ENCODE peak calls at places on chromosome 5, in five cellular contexts. E is CD8-positive, alpha-beta T cell; S is cardiac muscle cell; M is lower lobe of right lung; T is tibial nerve. B is an unnamed sample.

GRCh38 chr5:79743846-79744605 is 54.4 kb downstream of the CMYA5 start:
- DNase-seq in S (no peak), E (no peak), T (no peak), M (no peak), B (no peak)

GRCh38 chr5:112492291-112492690 is 73.2 kb upstream of the EPB41L4A start:
- DNase-seq in S (peak), M (peak), E (no peak), T (no peak), B (no peak)

GRCh38 chr5:170070556-170071412 is 34.9 kb upstream of the FOXI1 start:
- DNase-seq in S (peak), E (no peak), M (peak), T (no peak), B (no peak)

GRCh38 chr5:161641444-161641843 is 44.1 kb upstream of the GABRA6 start:
- DNase-seq in T (no peak), E (no peak), M (no peak), S (no peak), B (no peak)

GRCh38 chr5:72633041-72633445 is 125.8 kb upstream of the ZNF366 start:
- DNase-seq in T (no peak), E (no peak), S (peak), M (no peak), B (no peak)

GRCh38 chr5:427415-428087 is 15.4 kb upstream of the EXOC3 start:
- DNase-seq in E (no peak), T (no peak), S (no peak), M (no peak), B (no peak)

GRCh38 chr5:1751864-1752822 is 47.5 kb downstream of the MRPL36 start:
- DNase-seq in M (peak), T (no peak), E (no peak), S (no peak), B (no peak)

GRCh38 chr5:174310243-174310642 is 264.7 kb downstream of the NSG2 start:
- DNase-seq in S (no peak), T (no peak), E (no peak), M (no peak), B (no peak)

GRCh38 chr5:125914471-125914870 is 508.7 kb upstream of the GRAMD2B start:
- DNase-seq in M (no peak), S (no peak), T (no peak), E (no peak), B (no peak)

GRCh38 chr5:31771045-31771444 is 132.1 kb downstream of the PDZD2 start:
- DNase-seq in S (no peak), T (no peak), E (no peak), M (no peak), B (no peak)

GRCh38 chr5:178326054-178326715 is 93.6 kb upstream of the PHYKPL start:
- DNase-seq in S (peak), E (no peak), T (no peak), M (peak), B (no peak)

GRCh38 chr5:3538886-3539285 is 56.7 kb upstream of the IRX1 start:
- DNase-seq in E (no peak), T (no peak), M (no peak), S (no peak), B (no peak)

GRCh38 chr5:86880785-86881492 is 263.2 kb downstream of the COX7C start:
- DNase-seq in S (peak), E (peak), T (no peak), M (no peak), B (peak)

GRCh38 chr5:111830333-111830732 is 73.3 kb upstream of the NREP start:
- DNase-seq in E (no peak), S (peak), M (no peak), T (no peak), B (peak)

GRCh38 chr5:119383008-119383407 is 27.2 kb downstream of the TNFAIP8 start:
- DNase-seq in S (no peak), T (no peak), E (no peak), M (no peak), B (no peak)

GRCh38 chr5:95410269-95410668 is 19.1 kb downstream of the FAM81B start:
- DNase-seq in M (no peak), T (no peak), S (no peak), E (no peak), B (no peak)

GRCh38 chr5:35857004-35857345 is 284 bp downstream of the IL7R start:
- DNase-seq in E (no peak), M (no peak), T (no peak), S (no peak), B (no peak)

GRCh38 chr5:54637654-54638053 is 120.1 kb downstream of the SNX18 start:
- DNase-seq in M (no peak), T (no peak), E (no peak), S (peak), B (no peak)

GRCh38 chr5:42993516-42994284 is 46.4 kb downstream of the ANXA2R start:
- DNase-seq in T (no peak), M (peak), E (no peak), S (peak), B (no peak)

GRCh38 chr5:117302949-117303348 is 728.3 kb upstream of the SEMA6A start:
- DNase-seq in T (no peak), M (no peak), E (no peak), S (no peak), B (no peak)

GRCh38 chr5:88881566-88881965 is 1.4 kb downstream of the MEF2C start:
- DNase-seq in M (no peak), T (no peak), S (peak), E (no peak), B (no peak)

GRCh38 chr5:159800131-159800830 is 116.0 kb upstream of the ADRA1B start:
- DNase-seq in T (no peak), S (no peak), E (no peak), M (no peak), B (no peak)

DNA sequence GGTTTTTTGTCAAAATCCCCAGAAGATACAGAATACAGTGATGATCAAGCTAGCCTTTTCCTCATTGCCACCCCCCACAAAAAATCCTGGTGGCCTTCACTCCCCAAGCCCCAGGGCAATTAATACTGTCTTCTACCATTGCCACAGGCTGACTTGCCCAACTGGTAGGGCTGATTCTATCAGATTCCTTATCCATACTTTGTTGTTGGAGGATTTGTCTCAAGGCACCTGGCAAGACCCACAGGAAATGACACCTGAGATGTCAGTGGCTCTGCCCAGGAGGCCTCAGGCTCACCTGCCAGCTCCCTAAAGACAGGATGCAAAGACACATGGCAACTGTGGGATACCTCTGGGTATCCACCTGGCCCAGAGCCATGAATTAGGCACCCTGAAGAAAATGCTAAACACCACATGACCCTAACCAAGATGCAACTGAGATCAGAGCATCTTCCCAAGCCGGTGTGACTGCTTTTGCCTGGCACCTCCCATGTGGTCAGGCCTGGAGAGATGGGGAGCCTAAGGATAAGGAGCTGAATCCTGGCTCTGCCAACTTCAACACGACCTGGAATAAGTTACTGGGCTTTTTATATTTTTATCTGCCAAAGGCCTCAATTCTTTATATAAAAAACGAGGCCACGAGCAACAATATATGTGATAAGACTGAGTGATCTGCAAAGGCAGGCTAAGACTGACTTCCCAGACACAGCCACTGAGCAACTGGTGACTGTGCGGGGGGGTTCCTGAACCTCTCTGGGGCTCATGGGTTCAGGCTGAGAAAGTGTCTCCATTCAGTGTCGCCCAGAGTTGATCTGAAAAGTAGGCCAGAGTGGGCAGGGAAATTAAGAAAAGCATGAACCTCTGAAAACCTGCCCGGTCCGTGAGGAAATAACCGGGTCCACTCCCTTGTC is 944 bp downstream of the ATOX1 start:
- DNase-seq in T (no peak), S (no peak), M (no peak), E (no peak), B (no peak)
- H3K27ac ChIP-seq in T (peak), S (peak), M (peak), E (peak), B (peak)

GRCh38 chr5:171629221-171630005 is 156.2 kb upstream of the SMIM23 start:
- DNase-seq in E (no peak), M (no peak), T (no peak), S (no peak), B (no peak)

GRCh38 chr5:171628344-171628743 is 157.3 kb upstream of the SMIM23 start:
- DNase-seq in T (no peak), S (no peak), E (no peak), M (no peak), B (no peak)

GRCh38 chr5:171627936-171628335 is 157.7 kb upstream of the SMIM23 start:
- DNase-seq in S (no peak), E (no peak), T (no peak), M (no peak), B (no peak)

GRCh38 chr5:171630670-171631065 is 154.9 kb upstream of the SMIM23 start:
- DNase-seq in S (no peak), T (no peak), E (no peak), M (no peak), B (no peak)

GRCh38 chr5:171630047-171630669 is 155.5 kb upstream of the SMIM23 start:
- DNase-seq in T (peak), S (peak), E (no peak), M (peak), B (no peak)
- H3K27ac ChIP-seq in T (no peak), S (no peak), E (no peak), M (no peak), B (no peak)

DNA sequence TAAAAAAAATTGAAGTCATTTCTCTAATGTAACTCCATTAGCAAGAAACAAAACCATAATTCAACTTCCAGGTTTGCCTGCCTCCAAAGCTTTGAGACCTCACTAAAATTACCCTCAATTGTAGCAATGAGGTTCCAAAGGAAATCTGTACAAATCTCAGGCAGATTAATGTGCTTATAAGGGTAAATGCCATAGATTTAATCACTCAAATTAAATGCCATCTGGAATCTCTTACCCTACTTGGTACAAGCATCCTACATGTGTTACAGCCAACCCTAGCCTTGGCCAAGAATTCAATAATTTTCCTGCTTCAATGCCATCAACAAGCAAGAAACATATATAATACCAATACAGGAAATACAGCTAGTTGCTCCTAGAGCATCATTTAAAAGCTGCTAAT is 452.8 kb downstream of the RAB3C start:
- DNase-seq in E (no peak), S (no peak), T (no peak), M (no peak), B (no peak)
- H3K27ac ChIP-seq in E (no peak), S (no peak), T (no peak), M (no peak), B (peak)

GRCh38 chr5:60374409-60374808 is 325.6 kb downstream of the DEPDC1B start:
- DNase-seq in E (no peak), S (no peak), M (no peak), T (no peak), B (no peak)

GRCh38 chr5:60369391-60369790 is 330.6 kb downstream of the DEPDC1B start:
- DNase-seq in S (no peak), M (no peak), T (no peak), E (no peak), B (no peak)

GRCh38 chr5:60370508-60370907 is 329.5 kb downstream of the DEPDC1B start:
- DNase-seq in S (no peak), T (no peak), E (no peak), M (no peak), B (no peak)

GRCh38 chr5:60371065-60371464 is 328.9 kb downstream of the DEPDC1B start:
- DNase-seq in T (no peak), S (no peak), E (no peak), M (no peak), B (no peak)

DNA sequence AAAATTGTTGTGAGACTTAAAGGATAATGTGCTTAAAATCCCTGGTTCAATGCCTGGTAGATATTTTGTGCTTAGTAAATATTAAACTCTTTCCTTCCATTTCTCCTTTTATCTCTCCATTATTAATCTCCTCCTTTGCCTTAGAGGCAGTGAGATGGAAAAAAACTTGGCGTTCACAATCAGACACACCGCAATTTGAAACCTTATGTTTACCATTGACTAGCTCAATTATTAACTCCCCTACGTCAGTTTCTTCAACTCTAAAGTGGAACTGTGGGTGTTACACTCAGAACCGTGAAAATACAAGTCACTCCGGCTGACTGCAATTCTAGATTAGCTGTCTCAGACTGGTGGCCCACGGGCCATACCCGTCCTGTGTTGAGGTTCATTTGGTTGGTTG is 327.2 kb downstream of the DEPDC1B start:
- DNase-seq in E (no peak), M (no peak), S (no peak), T (no peak), B (no peak)
- H3K27ac ChIP-seq in E (no peak), M (no peak), S (no peak), T (no peak), B (no peak)

GRCh38 chr5:135396459-135397055 is 2.5 kb downstream of the MACROH2A1 start:
- DNase-seq in M (no peak), S (no peak), E (no peak), T (no peak), B (no peak)
- H3K27ac ChIP-seq in M (peak), S (peak), E (no peak), T (peak), B (peak)

GRCh38 chr5:157911568-157911967 is 52.6 kb upstream of the CLINT1 start:
- DNase-seq in M (no peak), E (no peak), S (no peak), T (no peak), B (no peak)

GRCh38 chr5:157914389-157914788 is 55.4 kb upstream of the CLINT1 start:
- DNase-seq in T (no peak), S (no peak), E (no peak), M (no peak), B (no peak)

GRCh38 chr5:157912621-157913325 is 53.8 kb upstream of the CLINT1 start:
- DNase-seq in E (no peak), T (no peak), S (no peak), M (peak), B (peak)

GRCh38 chr5:157915638-157916037 is 56.7 kb upstream of the CLINT1 start:
- DNase-seq in M (peak), E (no peak), T (peak), S (peak), B (no peak)

DNA sequence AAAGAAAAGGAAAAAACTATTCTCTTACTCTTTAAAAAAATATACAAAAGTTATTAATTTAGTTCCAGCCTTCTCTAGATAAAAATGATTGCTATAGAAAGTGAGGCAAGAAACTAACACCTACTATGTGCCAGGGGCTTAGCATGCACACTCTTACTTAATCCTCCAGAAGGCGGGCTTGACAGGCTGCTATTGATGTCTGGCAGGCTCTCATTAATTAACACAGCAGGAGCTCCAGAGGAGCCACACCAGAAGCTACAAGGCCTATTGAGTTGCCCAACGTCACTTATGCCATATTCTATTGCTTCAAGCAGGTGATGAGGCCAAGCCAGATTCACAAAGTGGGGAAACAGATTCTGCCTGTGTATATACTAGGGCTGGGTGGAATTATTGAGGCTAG is 54.6 kb upstream of the CLINT1 start:
- DNase-seq in E (no peak), T (no peak), M (no peak), S (no peak), B (no peak)
- H3K27ac ChIP-seq in E (no peak), T (no peak), M (peak), S (no peak), B (peak)

DNA sequence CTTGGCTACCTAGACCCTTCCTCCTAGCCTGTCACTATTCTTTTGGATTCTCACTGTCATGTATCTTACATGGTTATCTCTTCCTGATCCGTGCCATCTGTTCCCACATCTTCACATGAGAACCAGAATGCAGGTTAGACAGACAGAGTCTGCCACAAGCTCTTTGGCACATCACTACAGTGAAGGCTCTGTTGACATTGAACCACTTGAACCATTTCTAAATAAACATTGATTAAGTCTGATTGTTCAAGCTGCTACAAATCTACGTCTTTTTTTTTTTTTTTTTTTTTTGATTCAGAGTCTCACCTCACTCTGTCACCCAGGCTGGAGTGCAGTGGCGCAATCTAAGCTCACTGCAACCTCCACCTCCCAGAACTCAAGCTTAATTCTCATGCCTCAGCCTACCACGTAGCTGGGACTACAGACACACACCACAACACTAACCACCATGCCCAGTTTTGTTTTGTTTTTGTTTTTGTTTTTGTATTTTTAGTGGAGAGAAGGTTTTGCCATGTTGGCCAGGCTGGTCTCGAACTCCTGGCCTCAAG is 85.1 kb upstream of the LRRTM2 start:
- DNase-seq in E (no peak), T (no peak), S (no peak), M (no peak), B (no peak)
- H3K27ac ChIP-seq in E (no peak), T (no peak), S (no peak), M (no peak), B (no peak)